ENCODE peak calls at places on chromosomes 13 and 19, in seven cellular contexts. One of them, this sample, is unnamed.
A peak's percentile ranks its signal among the peaks of the same experiment; 100 is the strongest.

GRCh38 chr13:35472308-35473008 is 4.0 kb downstream of the MAB21L1 start:
- DNase-seq in activated naive CD8-positive, alpha-beta T cell treated with anti-CD3 and anti-CD28 coated beads, Interleukin-2, amount 50 U/mL, for 24 hours: no peak
- DNase-seq in fibroblast of lung: no peak
- DNase-seq in H9: no peak
- DNase-seq in fibroblast of villous mesenchyme: no peak
- DNase-seq in HCEC 1CT: no peak
- DNase-seq in astrocyte of the spinal cord: peak; percentile 10
- DNase-seq in this sample: no peak

GRCh38 chr19:16375157-16375935 is 50.7 kb downstream of the KLF2 start:
- DNase-seq in activated naive CD8-positive, alpha-beta T cell treated with anti-CD3 and anti-CD28 coated beads, Interleukin-2, amount 50 U/mL, for 24 hours: no peak
- DNase-seq in fibroblast of lung: no peak
- DNase-seq in H9: no peak
- DNase-seq in fibroblast of villous mesenchyme: no peak
- DNase-seq in HCEC 1CT: no peak
- DNase-seq in astrocyte of the spinal cord: no peak
- DNase-seq in this sample: no peak

GRCh38 chr19:53037101-53038097 is 7.1 kb upstream of the ERVV-2 start:
- DNase-seq in activated naive CD8-positive, alpha-beta T cell treated with anti-CD3 and anti-CD28 coated beads, Interleukin-2, amount 50 U/mL, for 24 hours: peak; percentile 7
- DNase-seq in fibroblast of lung: peak; percentile 73
- DNase-seq in H9: peak; percentile 58
- DNase-seq in fibroblast of villous mesenchyme: peak; percentile 62
- DNase-seq in HCEC 1CT: no peak
- DNase-seq in astrocyte of the spinal cord: peak; percentile 62
- DNase-seq in this sample: peak; percentile 5

GRCh38 chr13:60463787-60464186 is 66.8 kb downstream of the TDRD3 start:
- DNase-seq in activated naive CD8-positive, alpha-beta T cell treated with anti-CD3 and anti-CD28 coated beads, Interleukin-2, amount 50 U/mL, for 24 hours: no peak
- DNase-seq in fibroblast of lung: no peak
- DNase-seq in H9: no peak
- DNase-seq in fibroblast of villous mesenchyme: no peak
- DNase-seq in HCEC 1CT: no peak
- DNase-seq in astrocyte of the spinal cord: no peak
- DNase-seq in this sample: peak; percentile 6

GRCh38 chr19:46408611-46409039 is 4.7 kb downstream of the CCDC8 start:
- DNase-seq in activated naive CD8-positive, alpha-beta T cell treated with anti-CD3 and anti-CD28 coated beads, Interleukin-2, amount 50 U/mL, for 24 hours: no peak
- DNase-seq in fibroblast of lung: peak; percentile 85
- DNase-seq in H9: no peak
- DNase-seq in fibroblast of villous mesenchyme: peak; percentile 87
- DNase-seq in HCEC 1CT: peak; percentile 39
- DNase-seq in astrocyte of the spinal cord: peak; percentile 16
- DNase-seq in this sample: no peak

GRCh38 chr19:30225615-30226463 is 146.3 kb upstream of the ZNF536 start:
- DNase-seq in activated naive CD8-positive, alpha-beta T cell treated with anti-CD3 and anti-CD28 coated beads, Interleukin-2, amount 50 U/mL, for 24 hours: no peak
- DNase-seq in fibroblast of lung: no peak
- DNase-seq in H9: no peak
- DNase-seq in fibroblast of villous mesenchyme: no peak
- DNase-seq in HCEC 1CT: no peak
- DNase-seq in astrocyte of the spinal cord: no peak
- DNase-seq in this sample: no peak

GRCh38 chr13:48783181-48783630 is 129.5 kb downstream of the CYSLTR2 start:
- DNase-seq in activated naive CD8-positive, alpha-beta T cell treated with anti-CD3 and anti-CD28 coated beads, Interleukin-2, amount 50 U/mL, for 24 hours: no peak
- DNase-seq in fibroblast of lung: peak; percentile 100
- DNase-seq in H9: no peak
- DNase-seq in fibroblast of villous mesenchyme: peak; percentile 100
- DNase-seq in HCEC 1CT: peak; percentile 100
- DNase-seq in astrocyte of the spinal cord: peak; percentile 94
- DNase-seq in this sample: no peak

GRCh38 chr19:56838930-56839664 is 1.4 kb downstream of the PEG3 start:
- DNase-seq in activated naive CD8-positive, alpha-beta T cell treated with anti-CD3 and anti-CD28 coated beads, Interleukin-2, amount 50 U/mL, for 24 hours: no peak
- DNase-seq in fibroblast of lung: peak; percentile 94
- DNase-seq in H9: no peak
- DNase-seq in fibroblast of villous mesenchyme: peak; percentile 87
- DNase-seq in HCEC 1CT: no peak
- DNase-seq in astrocyte of the spinal cord: peak; percentile 70
- DNase-seq in this sample: peak; percentile 4

GRCh38 chr19:55319786-55320185 is 5.4 kb downstream of the TMEM150B start:
- DNase-seq in activated naive CD8-positive, alpha-beta T cell treated with anti-CD3 and anti-CD28 coated beads, Interleukin-2, amount 50 U/mL, for 24 hours: no peak
- DNase-seq in fibroblast of lung: peak; percentile 35
- DNase-seq in H9: peak; percentile 92
- DNase-seq in fibroblast of villous mesenchyme: peak; percentile 28
- DNase-seq in HCEC 1CT: peak; percentile 6
- DNase-seq in astrocyte of the spinal cord: peak; percentile 30
- DNase-seq in this sample: no peak

GRCh38 chr13:114030666-114031610 is 57.1 kb upstream of the C13orf46 start:
- DNase-seq in activated naive CD8-positive, alpha-beta T cell treated with anti-CD3 and anti-CD28 coated beads, Interleukin-2, amount 50 U/mL, for 24 hours: no peak
- DNase-seq in fibroblast of lung: no peak
- DNase-seq in H9: no peak
- DNase-seq in fibroblast of villous mesenchyme: no peak
- DNase-seq in HCEC 1CT: no peak
- DNase-seq in astrocyte of the spinal cord: no peak
- DNase-seq in this sample: no peak

GRCh38 chr19:29714953-29715694 is at the start of gene C19orf12:
- DNase-seq in activated naive CD8-positive, alpha-beta T cell treated with anti-CD3 and anti-CD28 coated beads, Interleukin-2, amount 50 U/mL, for 24 hours: peak; percentile 72
- DNase-seq in fibroblast of lung: peak; percentile 41
- DNase-seq in H9: no peak
- DNase-seq in fibroblast of villous mesenchyme: peak; percentile 45
- DNase-seq in HCEC 1CT: peak; percentile 23
- DNase-seq in astrocyte of the spinal cord: peak; percentile 37
- DNase-seq in this sample: peak; percentile 65

GRCh38 chr19:30180691-30181090 is 191.5 kb upstream of the ZNF536 start:
- DNase-seq in activated naive CD8-positive, alpha-beta T cell treated with anti-CD3 and anti-CD28 coated beads, Interleukin-2, amount 50 U/mL, for 24 hours: no peak
- DNase-seq in fibroblast of lung: no peak
- DNase-seq in H9: no peak
- DNase-seq in fibroblast of villous mesenchyme: no peak
- DNase-seq in HCEC 1CT: no peak
- DNase-seq in astrocyte of the spinal cord: no peak
- DNase-seq in this sample: no peak

GRCh38 chr19:35213678-35214632 is 14.6 kb downstream of the FAM187B start:
- DNase-seq in activated naive CD8-positive, alpha-beta T cell treated with anti-CD3 and anti-CD28 coated beads, Interleukin-2, amount 50 U/mL, for 24 hours: peak; percentile 80
- DNase-seq in fibroblast of lung: peak; percentile 76
- DNase-seq in H9: no peak
- DNase-seq in fibroblast of villous mesenchyme: peak; percentile 63
- DNase-seq in HCEC 1CT: peak; percentile 73
- DNase-seq in astrocyte of the spinal cord: peak; percentile 16
- DNase-seq in this sample: peak; percentile 93

GRCh38 chr13:59112375-59112774 is 1051.4 kb downstream of the DIAPH3 start:
- DNase-seq in activated naive CD8-positive, alpha-beta T cell treated with anti-CD3 and anti-CD28 coated beads, Interleukin-2, amount 50 U/mL, for 24 hours: no peak
- DNase-seq in fibroblast of lung: peak; percentile 99
- DNase-seq in H9: no peak
- DNase-seq in fibroblast of villous mesenchyme: peak; percentile 85
- DNase-seq in HCEC 1CT: peak; percentile 94
- DNase-seq in astrocyte of the spinal cord: peak; percentile 98
- DNase-seq in this sample: no peak

GRCh38 chr13:73411067-73411809 is 352.4 kb downstream of the KLF5 start:
- DNase-seq in activated naive CD8-positive, alpha-beta T cell treated with anti-CD3 and anti-CD28 coated beads, Interleukin-2, amount 50 U/mL, for 24 hours: no peak
- DNase-seq in fibroblast of lung: no peak
- DNase-seq in H9: no peak
- DNase-seq in fibroblast of villous mesenchyme: no peak
- DNase-seq in HCEC 1CT: no peak
- DNase-seq in astrocyte of the spinal cord: peak; percentile 35
- DNase-seq in this sample: no peak

GRCh38 chr19:3851254-3852176 is 17.3 kb downstream of the ZFR2 start:
- DNase-seq in activated naive CD8-positive, alpha-beta T cell treated with anti-CD3 and anti-CD28 coated beads, Interleukin-2, amount 50 U/mL, for 24 hours: no peak
- DNase-seq in fibroblast of lung: peak; percentile 3
- DNase-seq in H9: no peak
- DNase-seq in fibroblast of villous mesenchyme: no peak
- DNase-seq in HCEC 1CT: no peak
- DNase-seq in astrocyte of the spinal cord: peak; percentile 13
- DNase-seq in this sample: no peak

GRCh38 chr13:112703935-112704633 is 14.2 kb downstream of the ATP11A start:
- DNase-seq in activated naive CD8-positive, alpha-beta T cell treated with anti-CD3 and anti-CD28 coated beads, Interleukin-2, amount 50 U/mL, for 24 hours: no peak
- DNase-seq in fibroblast of lung: no peak
- DNase-seq in H9: no peak
- DNase-seq in fibroblast of villous mesenchyme: no peak
- DNase-seq in HCEC 1CT: no peak
- DNase-seq in astrocyte of the spinal cord: no peak
- DNase-seq in this sample: no peak

GRCh38 chr19:33574824-33575223 is 46.9 kb upstream of the CHST8 start:
- DNase-seq in activated naive CD8-positive, alpha-beta T cell treated with anti-CD3 and anti-CD28 coated beads, Interleukin-2, amount 50 U/mL, for 24 hours: no peak
- DNase-seq in fibroblast of lung: no peak
- DNase-seq in H9: no peak
- DNase-seq in fibroblast of villous mesenchyme: no peak
- DNase-seq in HCEC 1CT: no peak
- DNase-seq in astrocyte of the spinal cord: no peak
- DNase-seq in this sample: no peak

GRCh38 chr13:52356327-52356726 is 49.6 kb downstream of the THSD1 start:
- DNase-seq in activated naive CD8-positive, alpha-beta T cell treated with anti-CD3 and anti-CD28 coated beads, Interleukin-2, amount 50 U/mL, for 24 hours: no peak
- DNase-seq in fibroblast of lung: peak; percentile 27
- DNase-seq in H9: no peak
- DNase-seq in fibroblast of villous mesenchyme: no peak
- DNase-seq in HCEC 1CT: peak; percentile 46
- DNase-seq in astrocyte of the spinal cord: peak; percentile 66
- DNase-seq in this sample: no peak

GRCh38 chr19:49409441-49410029 is 13.7 kb downstream of the PTH2 start:
- DNase-seq in activated naive CD8-positive, alpha-beta T cell treated with anti-CD3 and anti-CD28 coated beads, Interleukin-2, amount 50 U/mL, for 24 hours: no peak
- DNase-seq in fibroblast of lung: no peak
- DNase-seq in H9: no peak
- DNase-seq in fibroblast of villous mesenchyme: no peak
- DNase-seq in HCEC 1CT: no peak
- DNase-seq in astrocyte of the spinal cord: no peak
- DNase-seq in this sample: no peak

GRCh38 chr19:58218899-58219298 is 9.8 kb upstream of the ZNF544 start:
- DNase-seq in activated naive CD8-positive, alpha-beta T cell treated with anti-CD3 and anti-CD28 coated beads, Interleukin-2, amount 50 U/mL, for 24 hours: peak; percentile 29
- DNase-seq in fibroblast of lung: peak; percentile 25
- DNase-seq in H9: peak; percentile 73
- DNase-seq in fibroblast of villous mesenchyme: peak; percentile 48
- DNase-seq in HCEC 1CT: peak; percentile 4
- DNase-seq in astrocyte of the spinal cord: no peak
- DNase-seq in this sample: peak; percentile 19

GRCh38 chr13:41802684-41803554 is 158.0 kb downstream of the VWA8 start:
- DNase-seq in activated naive CD8-positive, alpha-beta T cell treated with anti-CD3 and anti-CD28 coated beads, Interleukin-2, amount 50 U/mL, for 24 hours: peak; percentile 15
- DNase-seq in fibroblast of lung: peak; percentile 44
- DNase-seq in H9: no peak
- DNase-seq in fibroblast of villous mesenchyme: no peak
- DNase-seq in HCEC 1CT: peak; percentile 81
- DNase-seq in astrocyte of the spinal cord: peak; percentile 74
- DNase-seq in this sample: no peak

GRCh38 chr19:1860821-1861598 is 2.4 kb downstream of the KLF16 start:
- DNase-seq in activated naive CD8-positive, alpha-beta T cell treated with anti-CD3 and anti-CD28 coated beads, Interleukin-2, amount 50 U/mL, for 24 hours: no peak
- DNase-seq in fibroblast of lung: no peak
- DNase-seq in H9: no peak
- DNase-seq in fibroblast of villous mesenchyme: no peak
- DNase-seq in HCEC 1CT: no peak
- DNase-seq in astrocyte of the spinal cord: no peak
- DNase-seq in this sample: no peak

GRCh38 chr13:113022391-113023216 is 53.6 kb downstream of the MCF2L start:
- DNase-seq in activated naive CD8-positive, alpha-beta T cell treated with anti-CD3 and anti-CD28 coated beads, Interleukin-2, amount 50 U/mL, for 24 hours: no peak
- DNase-seq in fibroblast of lung: no peak
- DNase-seq in H9: peak; percentile 66
- DNase-seq in fibroblast of villous mesenchyme: no peak
- DNase-seq in HCEC 1CT: no peak
- DNase-seq in astrocyte of the spinal cord: no peak
- DNase-seq in this sample: no peak